ENCODE peak calls at places on chromosomes 11 and 22, in seven cellular contexts. F is spleen; Q is MM.1S; L is left lung; T is right atrium auricular region; A is upper lobe of right lung; E is CD4-positive, alpha-beta T cell. C is an unnamed sample.

GRCh38 chr11:122240621-122241020 is 124.6 kb upstream of the BLID start:
- DNase-seq in F (no peak), Q (no peak), A (no peak), T (no peak), E (no peak), L (no peak), C (no peak)

GRCh38 chr11:66015094-66015881 is 3.5 kb downstream of the CST6 start:
- DNase-seq in A (no peak), T (no peak), L (peak), F (no peak), E (no peak), Q (no peak), C (no peak)

GRCh38 chr22:42313804-42314581 is 43.5 kb upstream of the TCF20 start:
- DNase-seq in A (no peak), T (no peak), E (peak), Q (peak), L (no peak), F (no peak), C (no peak)

GRCh38 chr11:111372538-111372937 is 6.5 kb downstream of the POU2AF1 start:
- DNase-seq in Q (no peak), E (no peak), T (no peak), A (no peak), L (no peak), F (no peak), C (no peak)

GRCh38 chr11:110121204-110121603 is 28.0 kb downstream of the ZC3H12C start:
- DNase-seq in L (no peak), A (no peak), Q (no peak), E (no peak), F (no peak), T (no peak), C (no peak)

GRCh38 chr22:49566693-49567092 is 261.0 kb downstream of the BRD1 start:
- DNase-seq in Q (no peak), T (no peak), F (peak), L (peak), A (no peak), E (no peak), C (no peak)

GRCh38 chr11:833114-833791 is 501 bp downstream of the CD151 start:
- DNase-seq in F (peak), A (peak), T (peak), E (no peak), L (peak), Q (peak), C (peak)

GRCh38 chr11:59145534-59145933 is 2.9 kb downstream of the FAM111A start:
- DNase-seq in T (no peak), L (no peak), F (no peak), E (no peak), Q (no peak), A (no peak), C (no peak)

GRCh38 chr11:85748455-85748891 is 62.5 kb downstream of the SYTL2 start:
- DNase-seq in L (no peak), E (no peak), T (no peak), Q (no peak), A (no peak), F (no peak), C (no peak)
- H3K27ac ChIP-seq in L (no peak), E (no peak), T (no peak), Q (no peak), A (no peak), F (no peak), C (no peak)

DNA sequence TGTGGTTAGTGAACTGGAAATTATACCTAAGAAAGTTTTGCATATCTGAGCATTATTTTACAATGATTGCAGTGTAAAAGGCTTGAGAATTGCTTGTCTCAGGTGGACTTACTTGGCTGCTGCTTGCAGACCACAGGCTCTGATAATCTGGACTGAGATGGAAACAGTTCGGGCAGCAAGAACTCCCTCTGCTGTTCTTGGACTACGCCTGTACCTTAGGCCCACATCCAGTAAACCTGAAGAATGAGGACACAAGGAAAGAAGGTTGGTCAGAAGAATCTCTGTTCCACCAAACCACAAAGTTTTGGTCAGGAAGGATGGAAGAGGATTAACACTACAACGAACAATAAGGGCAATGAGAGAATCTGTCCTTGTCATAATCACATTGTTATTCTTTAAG is 80.1 kb downstream of the C2CD3 start:
- DNase-seq in Q (no peak), F (no peak), T (no peak), A (no peak), E (no peak), L (no peak), C (no peak)
- TF ChIP-seq CTCF in Q (no peak), F (no peak), T (no peak), A (no peak), E (no peak), L (no peak), C (no peak)

GRCh38 chr11:128759597-128759996 is 65.7 kb downstream of the FLI1 start:
- DNase-seq in L (no peak), A (no peak), E (no peak), F (no peak), T (no peak), Q (no peak), C (no peak)
- H3K27ac ChIP-seq in L (no peak), A (no peak), E (no peak), F (no peak), T (no peak), Q (peak), C (no peak)

GRCh38 chr22:22692707-22693530 is 48.5 kb downstream of the GGTLC2 start:
- DNase-seq in E (peak), A (no peak), F (peak), T (no peak), Q (peak), L (peak), C (no peak)
- TF ChIP-seq CTCF in E (peak), A (peak), F (peak), T (no peak), Q (peak), L (peak), C (peak)

GRCh38 chr11:15828241-15828903 is 528.0 kb downstream of the SOX6 start:
- DNase-seq in T (no peak), E (no peak), A (no peak), Q (no peak), F (no peak), L (no peak), C (no peak)
- H3K27ac ChIP-seq in T (peak), E (no peak), A (no peak), Q (no peak), F (no peak), L (no peak), C (no peak)

GRCh38 chr22:45192701-45193187 is 29.0 kb downstream of the NUP50 start:
- DNase-seq in T (no peak), F (peak), Q (no peak), E (no peak), L (peak), A (no peak), C (no peak)
- TF ChIP-seq CTCF in T (no peak), F (no peak), Q (no peak), E (no peak), L (no peak), A (no peak), C (no peak)

GRCh38 chr22:45518580-45518991 is 15.9 kb downstream of the FBLN1 start:
- DNase-seq in Q (no peak), L (no peak), A (no peak), T (no peak), E (no peak), F (no peak), C (no peak)

GRCh38 chr22:45515678-45516077 is 13.0 kb downstream of the FBLN1 start:
- DNase-seq in T (no peak), Q (no peak), F (no peak), E (no peak), A (no peak), L (no peak), C (no peak)

GRCh38 chr22:45516163-45516562 is 13.5 kb downstream of the FBLN1 start:
- DNase-seq in E (no peak), Q (no peak), F (no peak), T (no peak), L (no peak), A (no peak), C (no peak)

GRCh38 chr22:45521178-45521577 is 18.5 kb downstream of the FBLN1 start:
- DNase-seq in E (no peak), T (no peak), Q (no peak), A (no peak), F (no peak), L (no peak), C (no peak)

DNA sequence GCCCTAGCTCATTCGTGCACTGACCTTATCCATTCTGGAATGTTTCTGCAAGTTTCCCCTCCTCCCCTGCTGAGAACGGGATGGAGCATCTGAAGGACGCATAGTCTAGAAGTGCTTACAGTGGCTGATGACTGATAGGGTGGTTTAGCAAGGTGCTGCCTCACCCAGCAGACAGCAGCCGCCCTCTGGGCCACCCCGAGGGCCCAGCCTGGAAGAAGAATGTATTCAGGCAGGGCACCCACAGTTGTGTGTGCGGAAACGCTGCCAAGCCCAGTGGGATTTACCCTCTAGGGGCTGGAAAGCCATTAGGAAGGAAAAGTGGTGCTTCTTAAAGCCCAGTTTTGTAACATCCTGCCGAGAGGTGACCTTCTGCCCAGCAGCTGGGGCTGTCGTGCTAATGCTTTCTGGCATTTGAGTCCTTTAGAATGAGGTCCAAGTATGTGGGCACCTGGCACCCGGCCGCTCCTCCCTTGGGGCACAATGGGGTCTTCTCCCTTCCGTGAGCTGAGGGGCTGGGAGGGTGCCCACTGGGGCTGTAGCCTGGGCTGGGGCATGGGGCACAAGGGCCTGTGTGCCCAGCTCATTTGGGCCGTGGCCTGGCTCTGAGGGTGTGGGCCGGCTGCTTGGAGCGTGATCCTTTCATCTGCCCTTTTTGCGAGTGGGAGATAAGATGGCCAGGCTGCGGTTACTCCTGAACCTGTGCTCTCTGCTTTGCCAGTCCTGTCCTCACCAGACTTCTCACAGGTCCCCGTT is 14.4 kb downstream of the FBLN1 start:
- DNase-seq in Q (no peak), L (no peak), A (no peak), T (no peak), F (no peak), E (no peak), C (no peak)
- H3K27ac ChIP-seq in Q (no peak), L (peak), A (peak), T (peak), F (no peak), E (no peak), C (peak)

DNA sequence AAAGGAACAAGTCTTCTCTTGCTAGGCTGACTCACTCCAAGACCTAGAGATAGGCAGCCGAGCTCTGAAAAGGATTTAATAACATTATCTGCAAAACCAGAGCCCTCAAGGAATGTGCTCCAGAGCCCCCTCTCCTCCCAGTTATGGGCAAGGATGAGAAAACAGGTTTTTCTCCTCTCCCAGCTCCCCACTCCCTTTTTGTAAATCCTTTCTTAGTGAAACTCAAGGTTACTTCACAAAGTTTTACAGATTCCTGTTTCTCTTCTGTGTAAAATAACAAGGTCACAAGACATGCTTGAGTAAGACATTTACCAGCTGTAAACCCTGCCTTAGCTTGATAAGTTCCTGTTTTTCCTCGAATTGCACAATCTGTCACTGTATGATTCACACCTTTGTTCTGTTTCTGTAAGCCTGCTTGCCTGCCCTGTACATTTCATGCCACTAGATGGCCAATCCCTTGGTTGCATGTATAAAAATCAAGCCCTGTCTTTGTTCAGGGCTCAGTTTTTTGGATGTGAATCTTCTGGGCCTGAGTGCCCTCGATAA is 489.4 kb downstream of the KCNA4 start:
- DNase-seq in T (no peak), E (no peak), L (no peak), F (no peak), Q (peak), A (no peak), C (no peak)
- TF ChIP-seq CTCF in T (no peak), E (no peak), L (peak), F (no peak), Q (peak), A (peak), C (peak)